ENCODE peak calls at places on chromosome 21, in four cellular contexts. M is HCT116, H is MM.1S, U is GM06990. B is an unnamed sample.

GRCh38 chr21:23574932-23575331 is 2032.3 kb downstream of the MRPL39 start:
- DNase-seq in M (no peak), H (no peak), U (no peak), B (no peak)

GRCh38 chr21:15820857-15821256 is 91.1 kb downstream of the USP25 start:
- DNase-seq in M (no peak), H (no peak), U (no peak), B (no peak)

GRCh38 chr21:38468989-38469388 is 29.3 kb downstream of the ERG start:
- DNase-seq in M (no peak), H (no peak), U (no peak), B (no peak)

GRCh38 chr21:29384608-29385359 is 86.1 kb downstream of the BACH1 start:
- DNase-seq in M (no peak), H (no peak), U (no peak), B (no peak)

GRCh38 chr21:15967661-15968060 is 237.9 kb downstream of the USP25 start:
- DNase-seq in M (no peak), H (no peak), U (no peak), B (peak; percentile 14)

GRCh38 chr21:28454978-28455600 is 537.6 kb downstream of the LTN1 start:
- DNase-seq in M (no peak), H (no peak), U (no peak), B (no peak)

GRCh38 chr21:38599381-38599975 is 101.2 kb upstream of the ERG start:
- DNase-seq in M (no peak), H (no peak), U (no peak), B (no peak)

GRCh38 chr21:29287383-29287782 is 11.3 kb upstream of the BACH1 start:
- DNase-seq in M (no peak), H (no peak), U (no peak), B (no peak)

GRCh38 chr21:17769049-17769845 is 49.9 kb downstream of the C21orf91 start:
- DNase-seq in M (no peak), H (no peak), U (no peak), B (no peak)

GRCh38 chr21:43727571-43728466 is 8.9 kb downstream of the PDXK start:
- DNase-seq in M (no peak), H (no peak), U (no peak), B (no peak)

GRCh38 chr21:38500073-38500472 is 1.8 kb upstream of the ERG start:
- DNase-seq in M (no peak), H (no peak), U (no peak), B (no peak)

GRCh38 chr21:46357684-46358425 is 33.9 kb downstream of the PCNT start:
- DNase-seq in M (no peak), H (no peak), U (no peak), B (no peak)

GRCh38 chr21:26732442-26733221 is 112.6 kb downstream of the ADAMTS1 start:
- DNase-seq in M (no peak), H (no peak), U (no peak), B (no peak)

GRCh38 chr21:32182449-32182848 is 96.4 kb downstream of the MIS18A start:
- DNase-seq in M (no peak), H (no peak), U (no peak), B (no peak)

GRCh38 chr21:32184059-32184458 is 94.8 kb downstream of the MIS18A start:
- DNase-seq in M (no peak), H (no peak), U (no peak), B (no peak)

GRCh38 chr21:32185103-32185502 is 93.7 kb downstream of the MIS18A start:
- DNase-seq in M (no peak), H (no peak), U (no peak), B (no peak)

GRCh38 chr21:32184485-32184884 is 94.4 kb downstream of the MIS18A start:
- DNase-seq in M (no peak), H (no peak), U (no peak), B (no peak)

DNA sequence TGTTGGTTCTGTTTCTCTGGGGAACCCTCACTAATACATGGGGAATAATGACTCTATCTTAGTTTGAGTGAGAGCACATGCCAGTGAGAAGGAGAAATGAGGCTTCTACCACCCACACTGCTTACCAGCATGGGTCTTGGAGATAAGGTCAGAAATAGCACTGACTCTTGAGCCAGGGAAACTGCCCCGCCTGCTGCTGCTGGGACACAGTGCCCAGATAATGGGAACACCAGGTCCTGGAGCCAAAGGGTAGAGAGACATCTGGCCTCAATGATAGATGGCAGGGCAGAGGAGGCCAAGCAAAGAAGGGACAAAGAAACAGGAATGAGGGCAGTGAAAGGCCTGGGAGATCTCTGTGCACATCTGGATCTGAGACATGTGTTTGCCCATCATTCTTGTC is 97.4 kb downstream of the MIS18A start:
- DNase-seq in M (no peak), H (no peak), U (no peak), B (no peak)
- H3K4me3 ChIP-seq in M (no peak overlapping the region), H (no peak overlapping the region), U (no peak overlapping the region), B (no peak overlapping the region)

GRCh38 chr21:36437745-36438128 is 42.2 kb downstream of the CLDN14 start:
- DNase-seq in M (no peak), H (no peak), U (no peak), B (no peak)
- H3K4me3 ChIP-seq in M (no peak overlapping the region), H (no peak overlapping the region), U (no peak overlapping the region), B (no peak overlapping the region)

GRCh38 chr21:45248301-45248892 is 39.3 kb downstream of the POFUT2 start:
- DNase-seq in M (no peak), H (no peak), U (no peak), B (no peak)
- H3K4me3 ChIP-seq in M (no peak overlapping the region), H (no peak overlapping the region), U (no peak overlapping the region), B (peak overlapping the region; percentile 19)

DNA sequence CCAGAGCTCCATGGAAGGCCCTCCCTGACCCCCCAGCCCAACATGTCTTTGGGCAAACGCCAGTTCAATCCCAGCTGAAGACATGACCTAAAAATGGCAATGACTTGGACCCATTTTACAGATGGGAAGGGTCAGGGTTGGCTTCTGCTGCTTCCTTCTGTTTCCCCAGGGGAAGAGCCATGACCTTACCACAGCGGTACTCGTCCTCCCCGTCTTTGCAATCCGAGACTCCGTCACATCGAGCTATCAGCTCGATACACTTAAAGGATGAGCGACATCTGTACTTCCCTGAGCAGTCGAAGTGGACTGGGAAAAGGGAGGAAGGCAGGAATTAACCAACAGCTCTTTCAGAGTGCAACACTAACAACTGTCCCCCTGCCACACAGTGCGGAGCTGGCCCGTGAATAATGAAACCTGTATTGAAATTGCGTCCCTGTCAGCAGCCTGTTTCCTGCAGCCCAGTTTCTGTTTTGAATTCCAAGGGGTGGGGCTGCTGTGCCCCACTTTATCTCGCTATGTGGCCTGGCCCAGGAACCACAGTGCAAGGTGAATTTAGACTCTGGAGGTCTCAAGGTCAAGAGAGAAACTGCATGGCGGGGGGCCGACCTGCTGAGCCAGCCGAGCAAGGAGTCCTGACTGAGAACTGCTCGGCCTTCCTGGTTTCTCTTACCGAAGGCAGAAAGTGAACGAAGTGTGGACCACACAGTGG is 7.0 kb downstream of the TMPRSS3 start:
- DNase-seq in M (no peak), H (peak; percentile 87), U (no peak), B (no peak)
- H3K4me3 ChIP-seq in M (no peak overlapping the region), H (peak overlapping the region; percentile 38), U (no peak overlapping the region), B (no peak overlapping the region)

GRCh38 chr21:42220138-42220701 is 1.3 kb downstream of the ABCG1 start:
- DNase-seq in M (no peak), H (peak; percentile 79), U (peak; percentile 72), B (no peak)
- H3K4me3 ChIP-seq in M (peak overlapping the region; percentile 9), H (peak overlapping the region; percentile 66), U (peak overlapping the region; percentile 51), B (no peak overlapping the region)

GRCh38 chr21:36994501-36995189 is 11.9 kb upstream of the RIPPLY3 start:
- DNase-seq in M (no peak), H (no peak), U (no peak), B (no peak)
- H3K4me3 ChIP-seq in M (no peak overlapping the region), H (no peak overlapping the region), U (no peak overlapping the region), B (no peak overlapping the region)

GRCh38 chr21:39633770-39634181 is 21.0 kb downstream of the B3GALT5 start:
- DNase-seq in M (peak; percentile 90), H (no peak), U (no peak), B (peak; percentile 90)
- H3K4me3 ChIP-seq in M (peak overlapping the region; percentile 21), H (no peak overlapping the region), U (no peak overlapping the region), B (no peak overlapping the region)

GRCh38 chr21:41835711-41836154 is 43.4 kb downstream of the PRDM15 start:
- DNase-seq in M (no peak), H (no peak), U (no peak), B (no peak)
- H3K4me3 ChIP-seq in M (no peak overlapping the region), H (no peak overlapping the region), U (no peak overlapping the region), B (no peak overlapping the region)

GRCh38 chr21:34640858-34641257 is 25.9 kb upstream of the RCAN1 start:
- DNase-seq in M (no peak), H (no peak), U (no peak), B (peak; percentile 20)
- H3K4me3 ChIP-seq in M (no peak overlapping the region), H (no peak overlapping the region), U (no peak overlapping the region), B (no peak overlapping the region)

GRCh38 chr21:35204850-35205564 is 155.9 kb upstream of the RUNX1 start:
- DNase-seq in M (no peak), H (no peak), U (peak; percentile 44), B (peak; percentile 78)
- H3K4me3 ChIP-seq in M (no peak overlapping the region), H (no peak overlapping the region), U (no peak overlapping the region), B (no peak overlapping the region)